ENCODE peak calls at places on chromosomes 1 and 21, in seven cellular contexts. F is H9, I is IMR-90, X is mesendoderm, T is H1, P is mesenchymal stem cell, R is neuronal stem cell. C is an unnamed sample.

GRCh38 chr1:31532114-31532644 is 44.1 kb upstream of the TINAGL1 start:
- DNase-seq in X (no peak), T (no peak), F (no peak), I (no peak), P (peak; percentile 19), R (no peak), C (peak; percentile 78)

GRCh38 chr1:46448109-46448911 is 41.3 kb upstream of the DMBX1 start:
- DNase-seq in P (no peak), F (peak; percentile 83), R (no peak), X (peak; percentile 49), I (no peak), T (peak; percentile 69), C (peak; percentile 52)

GRCh38 chr21:36567216-36567917 is 87.4 kb upstream of the CLDN14 start:
- DNase-seq in T (no peak), F (no peak), I (no peak), R (no peak), X (no peak), P (no peak), C (no peak)

GRCh38 chr1:203649551-203650011 is 22.9 kb downstream of the ATP2B4 start:
- DNase-seq in F (no peak), P (peak; percentile 62), T (no peak), I (no peak), X (no peak), R (no peak), C (no peak)

GRCh38 chr1:232046531-232047283 is 420.1 kb downstream of the DISC1 start:
- DNase-seq in P (no peak), I (no peak), T (no peak), X (no peak), F (no peak), R (no peak), C (no peak)

GRCh38 chr1:2503554-2504223 is 22.7 kb downstream of the PANK4 start:
- DNase-seq in I (no peak), T (no peak), P (no peak), X (no peak), R (no peak), F (no peak), C (no peak)

GRCh38 chr1:58549231-58549958 is 2.9 kb upstream of the OMA1 start:
- DNase-seq in T (no peak), R (no peak), X (no peak), P (no peak), I (no peak), F (no peak), C (no peak)

GRCh38 chr1:169102567-169102966 is 3.9 kb upstream of the ATP1B1 start:
- DNase-seq in F (no peak), X (no peak), T (no peak), R (no peak), P (peak; percentile 81), I (peak; percentile 85), C (peak; percentile 54)

GRCh38 chr1:160981584-160982411 is 27.2 kb upstream of the ITLN2 start:
- DNase-seq in T (peak; percentile 58), X (peak; percentile 52), R (no peak), I (no peak), P (no peak), F (peak; percentile 88), C (no peak)

DNA sequence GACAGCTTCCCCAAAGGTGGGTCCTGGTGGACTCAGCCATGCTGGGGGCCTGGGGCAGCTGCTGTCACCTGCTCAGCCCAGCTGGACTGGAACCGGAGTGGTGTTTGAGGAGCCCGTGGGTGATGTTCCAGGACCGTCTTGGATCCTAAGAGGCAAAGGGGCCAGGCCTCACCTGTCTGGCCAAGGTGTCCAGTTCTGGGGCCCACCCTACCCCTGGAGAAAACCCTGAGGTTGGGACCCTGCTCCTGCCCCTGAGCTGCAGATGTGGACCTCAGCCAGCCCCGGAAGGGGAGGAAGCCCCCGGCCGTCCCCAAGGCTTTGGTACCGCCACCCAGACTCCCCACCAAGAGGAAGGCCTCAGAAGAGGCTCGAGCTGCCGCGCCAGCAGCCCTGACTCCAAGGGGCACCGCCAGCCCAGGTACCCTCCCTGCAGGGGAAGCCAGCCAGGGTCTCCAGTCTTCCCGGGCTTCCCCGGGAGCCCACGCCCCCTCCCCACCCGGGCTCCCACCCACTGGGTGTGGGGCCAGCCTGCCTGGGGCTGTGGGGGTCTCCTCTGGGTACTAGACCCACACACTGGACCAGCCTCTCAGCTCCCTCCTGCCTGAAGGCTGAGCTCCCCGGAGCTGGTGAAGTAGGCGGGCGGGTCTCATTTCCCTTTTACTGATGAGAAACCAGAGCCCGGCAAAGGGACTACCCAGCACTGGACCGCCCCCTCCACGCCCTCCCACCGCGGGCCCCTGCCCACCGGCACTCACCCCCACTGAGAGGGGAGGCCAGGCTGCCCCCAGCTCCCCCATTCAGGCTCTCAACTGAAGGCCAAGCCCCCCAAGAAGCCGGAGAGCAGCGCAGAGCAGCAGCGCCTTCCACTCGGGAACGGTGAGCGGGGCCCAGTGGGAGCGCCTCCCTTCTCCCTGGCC is 1.3 kb downstream of the AIRE start:
- DNase-seq in R (no peak), T (no peak), P (no peak), F (no peak), I (no peak), X (no peak), C (no peak)
- H3K18ac ChIP-seq in R (peak overlapping the region; percentile 89), T (peak overlapping the region; percentile 32), P (no peak overlapping the region), F (no peak overlapping the region), I (no peak overlapping the region), X (no peak overlapping the region), C (no peak overlapping the region)

DNA sequence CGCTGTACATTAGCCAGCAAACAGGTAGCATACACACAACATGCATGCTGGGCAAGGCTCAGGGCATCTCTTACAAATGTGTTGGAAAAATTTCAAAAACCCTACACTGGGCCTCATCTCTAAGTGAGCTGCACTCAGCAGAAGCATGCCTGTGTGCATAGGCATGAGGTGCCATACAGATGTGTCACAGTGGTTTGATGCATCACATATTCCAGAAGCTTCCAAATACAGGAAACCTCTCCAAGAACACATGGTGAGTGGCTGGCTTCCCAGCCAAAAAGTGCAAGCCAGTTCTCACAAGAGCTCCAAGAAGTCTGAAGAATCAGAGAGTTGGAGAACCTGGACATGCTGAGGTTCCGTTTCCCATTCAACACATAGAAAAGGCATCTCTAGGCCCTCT is 58.3 kb downstream of the CD46 start:
- DNase-seq in X (no peak), P (peak; percentile 43), F (no peak), I (peak; percentile 77), R (no peak), T (no peak), C (peak; percentile 35)
- H3K18ac ChIP-seq in X (no peak overlapping the region), P (no peak overlapping the region), F (no peak overlapping the region), I (no peak overlapping the region), R (no peak overlapping the region), T (no peak overlapping the region), C (no peak overlapping the region)

GRCh38 chr1:86119214-86119764 is 37.3 kb downstream of the COL24A1 start:
- DNase-seq in R (no peak), P (no peak), T (no peak), X (no peak), I (peak; percentile 34), F (no peak), C (no peak)
- H3K18ac ChIP-seq in R (no peak overlapping the region), P (no peak overlapping the region), T (no peak overlapping the region), X (no peak overlapping the region), I (no peak overlapping the region), F (no peak overlapping the region), C (no peak overlapping the region)

DNA sequence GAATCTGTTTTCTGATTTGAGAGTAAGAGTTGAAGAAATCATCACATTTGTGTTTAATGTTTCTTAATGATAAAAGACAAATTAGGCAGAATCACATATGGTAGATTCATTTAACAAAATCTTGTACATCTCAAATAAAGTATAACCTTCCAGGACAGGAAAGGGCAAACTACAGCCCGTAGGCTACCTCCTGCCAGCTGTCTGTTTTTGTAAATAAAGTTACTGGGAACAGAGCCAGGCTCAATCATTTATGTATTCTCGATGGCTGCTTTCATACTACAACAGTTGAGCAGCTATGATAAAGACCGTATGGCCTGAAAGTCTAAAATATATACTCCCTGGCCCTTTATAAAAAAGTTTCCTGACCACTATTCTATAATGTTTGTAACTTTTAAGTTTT is 204.1 kb downstream of the COL24A1 start:
- DNase-seq in X (no peak), F (no peak), I (peak; percentile 6), P (peak; percentile 12), T (no peak), R (no peak), C (no peak)
- H3K18ac ChIP-seq in X (no peak overlapping the region), F (no peak overlapping the region), I (no peak overlapping the region), P (no peak overlapping the region), T (no peak overlapping the region), R (no peak overlapping the region), C (no peak overlapping the region)

GRCh38 chr1:60920561-60920960 is 161.8 kb upstream of the NFIA start:
- DNase-seq in T (no peak), X (peak; percentile 88), P (no peak), F (no peak), R (no peak), I (no peak), C (no peak)
- H3K18ac ChIP-seq in T (peak overlapping the region; percentile 38), X (peak overlapping the region; percentile 9), P (no peak overlapping the region), F (no peak overlapping the region), R (no peak overlapping the region), I (no peak overlapping the region), C (no peak overlapping the region)

DNA sequence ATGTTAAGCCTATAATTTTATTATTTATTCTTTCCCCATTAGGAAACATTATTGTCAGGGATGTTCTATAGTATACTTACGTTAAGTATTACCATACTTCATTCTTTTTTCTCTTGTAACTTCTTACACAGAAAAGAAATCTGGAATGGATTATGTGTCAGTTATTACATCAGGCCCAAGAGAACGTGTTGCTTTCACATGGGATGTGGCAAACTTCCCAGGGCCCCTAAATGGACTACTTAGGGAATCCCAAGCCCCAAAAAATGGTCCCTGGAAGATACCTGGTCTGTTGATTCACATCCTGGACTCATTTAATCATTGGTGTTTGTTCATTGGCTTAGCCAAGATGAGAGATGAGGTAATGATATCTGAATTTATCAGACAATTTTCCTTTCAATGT is 249.8 kb downstream of the NRIP1 start:
- DNase-seq in P (no peak), X (no peak), T (no peak), I (no peak), R (no peak), F (no peak), C (no peak)
- H3K18ac ChIP-seq in P (no peak overlapping the region), X (no peak overlapping the region), T (no peak overlapping the region), I (no peak overlapping the region), R (no peak overlapping the region), F (no peak overlapping the region), C (no peak overlapping the region)

GRCh38 chr1:18557621-18558465 is 72.8 kb upstream of the PAX7 start:
- DNase-seq in X (peak; percentile 91), I (no peak), F (peak; percentile 89), T (peak; percentile 54), R (peak; percentile 64), P (no peak), C (peak; percentile 2)

GRCh38 chr1:18555036-18555435 is 74.3 kb downstream of the KLHDC7A start:
- DNase-seq in I (no peak), P (no peak), X (no peak), R (no peak), T (no peak), F (no peak), C (no peak)

GRCh38 chr1:18554101-18554500 is 73.4 kb downstream of the KLHDC7A start:
- DNase-seq in I (no peak), P (no peak), T (no peak), X (no peak), F (no peak), R (no peak), C (no peak)

GRCh38 chr1:18554597-18554996 is 73.9 kb downstream of the KLHDC7A start:
- DNase-seq in I (no peak), T (no peak), X (no peak), R (no peak), P (no peak), F (no peak), C (no peak)

DNA sequence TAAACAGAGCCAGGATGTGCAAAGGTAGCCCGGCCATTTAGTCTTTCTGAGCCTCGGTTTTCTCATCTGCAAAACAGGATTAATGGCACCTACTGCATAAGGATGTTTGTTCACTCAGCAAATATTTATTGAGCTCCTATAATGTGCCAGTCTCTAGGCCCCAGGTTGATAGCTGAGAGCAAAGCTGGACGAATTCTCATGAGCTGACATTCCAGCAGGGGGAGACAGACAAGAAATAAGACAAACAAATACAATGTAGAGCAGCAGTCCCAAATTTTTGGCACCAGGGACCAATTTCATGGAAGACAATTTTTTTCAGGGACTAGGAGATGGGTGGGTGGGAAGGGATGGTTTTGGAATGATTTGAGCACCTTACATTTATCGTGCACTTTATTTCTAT is 74.3 kb upstream of the PAX7 start:
- DNase-seq in F (no peak), T (no peak), I (peak; percentile 12), X (peak; percentile 47), R (no peak), P (no peak), C (peak; percentile 28)
- H3K18ac ChIP-seq in F (no peak overlapping the region), T (no peak overlapping the region), I (no peak overlapping the region), X (no peak overlapping the region), R (no peak overlapping the region), P (no peak overlapping the region), C (no peak overlapping the region)

C was measured in trophoblast cell.